ENCODE peak calls at places on chromosomes 16 and 17, in seven cellular contexts. M, W, S, U, I, Z and Y are unnamed samples.

GRCh38 chr17:9071921-9072503 is 50.7 kb downstream of the NTN1 start:
- DNase-seq in I (peak; percentile 23), M (no peak), U (no peak), Z (no peak), S (no peak), W (no peak), Y (no peak)

GRCh38 chr16:13873835-13874438 is 46.0 kb upstream of the ERCC4 start:
- DNase-seq in M (peak; percentile 6), S (peak; percentile 2), W (peak; percentile 67), I (peak; percentile 54), U (peak; percentile 14), Z (peak; percentile 56), Y (peak; percentile 55)

GRCh38 chr17:78717431-78717980 is 64.6 kb downstream of the CYTH1 start:
- DNase-seq in I (no peak), M (no peak), S (peak; percentile 26), U (no peak), W (no peak), Z (peak; percentile 55), Y (no peak)

GRCh38 chr17:2975469-2975958 is 87.9 kb downstream of the OR1D5 start:
- DNase-seq in I (peak; percentile 27), Z (no peak), S (no peak), U (peak; percentile 43), W (peak; percentile 33), M (no peak), Y (no peak)

GRCh38 chr16:23903001-23903414 is 67.2 kb downstream of the PRKCB start:
- DNase-seq in I (no peak), M (no peak), W (peak; percentile 19), S (no peak), U (peak; percentile 7), Z (no peak), Y (no peak)

GRCh38 chr16:86020971-86021370 is 122.0 kb downstream of the IRF8 start:
- DNase-seq in S (no peak), I (no peak), W (no peak), U (no peak), Z (no peak), M (no peak), Y (no peak)

GRCh38 chr16:89512453-89512852 is 4.2 kb downstream of the SPG7 start:
- DNase-seq in M (no peak), S (no peak), W (no peak), I (no peak), U (no peak), Z (no peak), Y (no peak)

GRCh38 chr16:87582221-87582965 is 19.9 kb upstream of the JPH3 start:
- DNase-seq in U (no peak), I (no peak), Z (no peak), W (no peak), S (peak; percentile 75), M (peak; percentile 95), Y (no peak)

GRCh38 chr17:3482851-3483250 is 7.1 kb downstream of the ASPA start:
- DNase-seq in S (no peak), I (peak; percentile 43), W (no peak), M (no peak), Z (no peak), U (no peak), Y (no peak)

GRCh38 chr17:62823111-62823895 is 15.2 kb upstream of the MARCHF10 start:
- DNase-seq in W (no peak), S (no peak), I (no peak), M (no peak), Z (no peak), U (peak; percentile 53), Y (no peak)

GRCh38 chr17:6641374-6641818 is 536 bp downstream of the TXNDC17 start:
- DNase-seq in I (no peak), S (no peak), W (no peak), Z (no peak), U (peak; percentile 54), M (no peak), Y (no peak)
- H4K8ac ChIP-seq in I (no peak overlapping the region), S (peak overlapping the region; percentile 99), W (no peak overlapping the region), Z (peak overlapping the region; percentile 84), U (peak overlapping the region; percentile 99), M (no peak overlapping the region), Y (no peak overlapping the region)

DNA sequence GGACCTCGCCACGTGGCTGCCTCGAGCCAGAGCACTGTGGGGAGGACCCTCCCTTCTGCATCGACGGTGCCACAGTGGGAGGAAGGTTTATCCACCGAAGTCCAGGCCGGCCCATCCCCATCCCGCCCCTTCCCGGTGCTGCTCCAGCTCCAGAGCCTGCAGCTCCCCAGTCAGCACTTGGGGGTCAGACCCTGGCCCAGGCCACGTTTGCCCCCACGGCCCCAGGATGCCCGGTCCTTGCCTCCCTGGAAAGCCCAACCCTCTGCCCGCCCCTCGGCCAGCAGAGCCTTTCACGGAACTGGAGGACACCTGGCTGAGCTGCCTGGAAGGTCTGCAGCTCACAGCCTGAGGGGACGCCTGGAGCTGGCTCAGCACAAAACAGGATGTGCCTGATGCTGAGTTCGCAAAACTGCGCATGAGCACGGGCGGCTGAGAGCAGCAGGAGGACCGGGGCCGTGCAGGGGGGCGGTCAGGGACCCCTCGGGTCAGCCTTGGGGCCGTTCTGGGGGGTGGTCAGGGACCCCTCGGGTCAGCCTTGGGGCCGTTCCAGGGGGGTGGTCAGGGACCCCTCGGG is 29.7 kb upstream of the SSTR5 start:
- DNase-seq in Z (no peak), U (peak; percentile 81), I (no peak), W (no peak), M (no peak), S (no peak), Y (no peak)
- H2BK5ac ChIP-seq in Z (no peak overlapping the region), U (no peak overlapping the region), I (no peak overlapping the region), W (no peak overlapping the region), M (no peak overlapping the region), S (no peak overlapping the region), Y (no peak overlapping the region)

GRCh38 chr17:45851022-45851421 is 6.3 kb downstream of the SPPL2C start:
- DNase-seq in U (no peak), I (no peak), Z (no peak), S (no peak), M (no peak), W (no peak), Y (no peak)

GRCh38 chr17:45852535-45853297 is 8.0 kb downstream of the SPPL2C start:
- DNase-seq in Z (peak; percentile 86), W (peak; percentile 67), I (peak; percentile 73), U (peak; percentile 79), M (peak; percentile 47), S (peak; percentile 55), Y (peak; percentile 76)

GRCh38 chr17:45851873-45852272 is 7.2 kb downstream of the SPPL2C start:
- DNase-seq in S (no peak), W (no peak), U (no peak), I (no peak), M (no peak), Z (no peak), Y (no peak)

GRCh38 chr17:45850468-45850867 is 5.8 kb downstream of the SPPL2C start:
- DNase-seq in I (no peak), U (no peak), Z (no peak), W (no peak), S (no peak), M (no peak), Y (no peak)

DNA sequence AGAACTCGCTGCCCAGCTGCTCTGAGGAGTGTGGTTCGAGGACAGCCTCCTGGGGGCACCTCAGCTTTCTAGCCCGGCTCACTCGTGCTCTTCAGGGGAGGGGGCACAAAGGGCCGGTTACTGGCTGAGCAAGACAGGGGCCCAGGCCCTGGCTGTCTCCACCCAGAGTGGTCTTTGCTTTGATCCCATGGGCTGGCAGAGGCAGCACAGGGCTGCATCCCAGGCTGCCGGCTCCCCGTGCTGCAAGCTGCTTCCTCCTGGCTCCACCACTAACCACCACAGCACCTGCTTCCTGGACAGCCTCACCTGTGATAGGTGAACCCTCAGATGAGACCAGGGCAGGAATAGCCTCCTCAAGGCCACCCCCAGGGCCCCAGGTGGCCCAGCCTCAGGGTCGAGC is 6.8 kb downstream of the SPPL2C start:
- DNase-seq in U (no peak), S (no peak), M (no peak), W (no peak), I (no peak), Z (no peak), Y (no peak)
- H3K4me2 ChIP-seq in U (no peak overlapping the region), S (no peak overlapping the region), M (no peak overlapping the region), W (no peak overlapping the region), I (no peak overlapping the region), Z (no peak overlapping the region), Y (no peak overlapping the region)

GRCh38 chr16:67213197-67214019 is 13.5 kb upstream of the TMEM208 start:
- DNase-seq in I (no peak), S (no peak), U (no peak), Z (no peak), M (no peak), W (no peak), Y (no peak)
- H4K8ac ChIP-seq in I (no peak overlapping the region), S (no peak overlapping the region), U (peak overlapping the region; percentile 17), Z (peak overlapping the region; percentile 83), M (no peak overlapping the region), W (no peak overlapping the region), Y (no peak overlapping the region)

GRCh38 chr16:67429053-67429798 is 1.7 kb upstream of the HSD11B2 start:
- DNase-seq in M (no peak), Z (no peak), S (no peak), U (no peak), W (no peak), I (no peak), Y (no peak)
- H2BK5ac ChIP-seq in M (no peak overlapping the region), Z (peak overlapping the region; percentile 32), S (no peak overlapping the region), U (no peak overlapping the region), W (no peak overlapping the region), I (no peak overlapping the region), Y (no peak overlapping the region)

GRCh38 chr17:50026901-50027638 is 28.8 kb upstream of the ITGA3 start:
- DNase-seq in S (peak; percentile 75), U (peak; percentile 87), Z (peak; percentile 98), I (peak; percentile 94), M (peak; percentile 81), W (peak; percentile 74), Y (peak; percentile 81)

GRCh38 chr17:50027639-50028206 is 28.2 kb upstream of the ITGA3 start:
- DNase-seq in W (peak; percentile 39), S (peak; percentile 96), Z (no peak), U (peak; percentile 31), I (peak; percentile 70), M (peak; percentile 95), Y (no peak)

GRCh38 chr17:50029185-50029584 is 26.7 kb upstream of the ITGA3 start:
- DNase-seq in M (no peak), S (no peak), W (no peak), I (no peak), U (no peak), Z (no peak), Y (no peak)

GRCh38 chr17:50026046-50026675 is 29.7 kb upstream of the ITGA3 start:
- DNase-seq in U (no peak), I (no peak), S (no peak), Z (no peak), M (no peak), W (no peak), Y (no peak)

DNA sequence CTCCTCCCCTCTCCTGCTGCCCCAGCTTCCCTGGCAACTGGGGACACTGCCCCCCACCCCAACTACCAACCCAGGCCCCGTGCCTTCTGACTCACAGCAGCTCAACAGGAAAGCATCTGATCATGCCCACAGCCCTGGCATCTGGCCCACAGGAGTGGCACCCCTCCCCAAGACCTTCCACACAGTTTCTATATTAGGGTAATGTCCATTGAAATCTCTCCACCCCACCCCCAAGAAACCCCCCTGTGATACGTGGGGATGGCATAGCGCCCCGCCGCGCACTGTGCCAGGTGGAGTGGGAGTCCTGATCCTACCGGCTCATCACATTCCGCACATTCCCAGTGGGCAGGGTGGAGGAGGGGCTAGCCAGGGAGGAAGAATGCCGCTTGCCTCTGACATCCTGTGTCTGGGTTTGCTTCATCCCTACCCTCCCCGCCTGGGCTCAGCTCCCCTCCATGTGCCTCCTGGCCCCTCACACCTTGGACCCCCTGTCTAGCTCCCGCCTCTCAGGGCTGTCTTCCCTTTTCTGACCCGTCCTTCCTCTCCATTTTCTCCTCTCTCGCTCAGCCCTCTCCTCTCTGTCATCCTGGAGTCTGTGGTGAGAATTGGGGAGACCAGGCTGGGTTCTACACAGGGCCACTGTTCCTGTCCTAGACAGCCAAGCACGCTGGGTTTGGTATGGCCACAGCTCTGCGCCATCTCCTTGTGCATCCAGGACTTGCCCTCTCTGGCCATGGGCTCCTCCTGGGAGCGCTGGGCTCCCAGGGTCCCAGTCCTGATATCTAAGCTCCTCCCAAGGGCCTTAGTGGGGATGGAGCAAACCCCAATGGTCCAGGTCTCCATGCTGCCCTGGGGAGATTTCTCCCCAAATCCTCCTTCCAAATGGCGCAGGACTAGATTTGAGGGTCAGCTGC is 27.4 kb upstream of the ITGA3 start:
- DNase-seq in M (peak; percentile 37), I (peak; percentile 83), S (peak; percentile 30), W (peak; percentile 83), Z (no peak), U (no peak), Y (no peak)
- H3K4me2 ChIP-seq in M (peak overlapping the region; percentile 51), I (no peak overlapping the region), S (no peak overlapping the region), W (no peak overlapping the region), Z (peak overlapping the region; percentile 4), U (peak overlapping the region; percentile 9), Y (no peak overlapping the region)